ENCODE peak calls at places on chromosomes 2 and 18, in five cellular contexts. One of them, this sample, is unnamed.

GRCh38 chr2:213121677-213122076 is 29.7 kb downstream of the IKZF2 start:
- DNase-seq in neural progenitor cell: no peak
- DNase-seq in GM23338: no peak
- DNase-seq in OCI-LY7: no peak
- DNase-seq in K562: no peak
- DNase-seq in this sample: no peak

GRCh38 chr18:55546873-55547704 is 40.9 kb downstream of the TCF4 start:
- DNase-seq in OCI-LY7: no peak
- DNase-seq in GM23338: no peak
- DNase-seq in K562: no peak
- DNase-seq in neural progenitor cell: no peak
- DNase-seq in this sample: no peak

GRCh38 chr2:179343945-179344279 is 79.3 kb upstream of the SESTD1 start:
- DNase-seq in neural progenitor cell: no peak
- DNase-seq in GM23338: no peak
- DNase-seq in K562: no peak
- DNase-seq in OCI-LY7: no peak
- DNase-seq in this sample: no peak

GRCh38 chr18:74515620-74516231 is 18.6 kb upstream of the CNDP1 start:
- DNase-seq in OCI-LY7: no peak
- DNase-seq in neural progenitor cell: no peak
- DNase-seq in GM23338: no peak
- DNase-seq in K562: no peak
- DNase-seq in this sample: no peak

GRCh38 chr2:221289389-221289788 is 282.7 kb downstream of the EPHA4 start:
- DNase-seq in K562: no peak
- DNase-seq in neural progenitor cell: peak
- DNase-seq in GM23338: no peak
- DNase-seq in OCI-LY7: peak
- DNase-seq in this sample: no peak

GRCh38 chr2:211014906-211015305 is 458.5 kb downstream of the CPS1 start:
- DNase-seq in neural progenitor cell: no peak
- DNase-seq in OCI-LY7: no peak
- DNase-seq in GM23338: no peak
- DNase-seq in K562: no peak
- DNase-seq in this sample: no peak

GRCh38 chr18:79870369-79871025 is 72.8 kb downstream of the KCNG2 start:
- DNase-seq in GM23338: no peak
- DNase-seq in K562: no peak
- DNase-seq in neural progenitor cell: no peak
- DNase-seq in OCI-LY7: no peak
- DNase-seq in this sample: no peak

GRCh38 chr2:383888-384287 is 96.0 kb upstream of the ALKAL2 start:
- DNase-seq in K562: no peak
- DNase-seq in neural progenitor cell: no peak
- DNase-seq in GM23338: peak
- DNase-seq in OCI-LY7: no peak
- DNase-seq in this sample: no peak

GRCh38 chr18:49757513-49758262 is 55.6 kb downstream of the ACAA2 start:
- DNase-seq in K562: peak
- DNase-seq in OCI-LY7: peak
- DNase-seq in neural progenitor cell: peak
- DNase-seq in GM23338: peak
- DNase-seq in this sample: no peak

GRCh38 chr2:54787760-54788366 is 64.4 kb downstream of the EML6 start:
- DNase-seq in OCI-LY7: peak
- DNase-seq in neural progenitor cell: no peak
- DNase-seq in GM23338: no peak
- DNase-seq in K562: no peak
- DNase-seq in this sample: no peak

GRCh38 chr18:2147424-2147823 is 423.9 kb downstream of the METTL4 start:
- DNase-seq in OCI-LY7: no peak
- DNase-seq in K562: no peak
- DNase-seq in GM23338: no peak
- DNase-seq in neural progenitor cell: no peak
- DNase-seq in this sample: no peak

GRCh38 chr18:63908858-63909257 is 1.1 kb downstream of the SERPINB10 start:
- DNase-seq in OCI-LY7: no peak
- DNase-seq in K562: no peak
- DNase-seq in GM23338: no peak
- DNase-seq in neural progenitor cell: no peak
- DNase-seq in this sample: no peak

GRCh38 chr2:231530099-231531085 is at the start of gene NMUR1:
- DNase-seq in neural progenitor cell: peak
- DNase-seq in GM23338: peak
- DNase-seq in K562: peak
- DNase-seq in OCI-LY7: peak
- DNase-seq in this sample: no peak

GRCh38 chr18:61308795-61309393 is 24.3 kb upstream of the CDH20 start:
- DNase-seq in neural progenitor cell: peak
- DNase-seq in K562: no peak
- DNase-seq in OCI-LY7: no peak
- DNase-seq in GM23338: no peak
- DNase-seq in this sample: no peak

GRCh38 chr18:47100214-47100831 is 50.0 kb downstream of the HDHD2 start:
- DNase-seq in K562: peak
- DNase-seq in OCI-LY7: peak
- DNase-seq in GM23338: peak
- DNase-seq in neural progenitor cell: peak
- DNase-seq in this sample: peak

GRCh38 chr2:106193491-106193976 is 567 bp downstream of the UXS1 start:
- DNase-seq in GM23338: peak
- DNase-seq in neural progenitor cell: peak
- DNase-seq in K562: peak
- DNase-seq in OCI-LY7: peak
- DNase-seq in this sample: no peak

GRCh38 chr18:43601432-43601831 is 324.1 kb upstream of the SYT4 start:
- DNase-seq in K562: no peak
- DNase-seq in OCI-LY7: no peak
- DNase-seq in neural progenitor cell: no peak
- DNase-seq in GM23338: no peak
- DNase-seq in this sample: no peak

GRCh38 chr2:96502891-96503636 is 2.1 kb downstream of the NEURL3 start:
- DNase-seq in OCI-LY7: no peak
- DNase-seq in neural progenitor cell: no peak
- DNase-seq in K562: no peak
- DNase-seq in GM23338: no peak
- DNase-seq in this sample: no peak

GRCh38 chr2:19691892-19692291 is 209.9 kb downstream of the TTC32 start:
- DNase-seq in K562: no peak
- DNase-seq in GM23338: no peak
- DNase-seq in neural progenitor cell: no peak
- DNase-seq in OCI-LY7: no peak
- DNase-seq in this sample: no peak

GRCh38 chr18:5890606-5891360 is 4.5 kb downstream of the TMEM200C start:
- DNase-seq in neural progenitor cell: peak
- DNase-seq in K562: no peak
- DNase-seq in OCI-LY7: no peak
- DNase-seq in GM23338: peak
- DNase-seq in this sample: no peak

GRCh38 chr2:88016948-88017779 is 817 bp upstream of the RNU2-63P start:
- DNase-seq in OCI-LY7: no peak
- DNase-seq in neural progenitor cell: peak
- DNase-seq in GM23338: peak
- DNase-seq in K562: peak
- DNase-seq in this sample: no peak

GRCh38 chr2:45220227-45220626 is 211.0 kb upstream of the SIX2 start:
- DNase-seq in K562: no peak
- DNase-seq in neural progenitor cell: no peak
- DNase-seq in OCI-LY7: no peak
- DNase-seq in GM23338: no peak
- DNase-seq in this sample: no peak

GRCh38 chr18:34880882-34881852 is 160.0 kb upstream of the MAPRE2 start:
- DNase-seq in neural progenitor cell: no peak
- DNase-seq in K562: no peak
- DNase-seq in GM23338: no peak
- DNase-seq in OCI-LY7: no peak
- DNase-seq in this sample: no peak

GRCh38 chr18:56139792-56140254 is 498.6 kb downstream of the TXNL1 start:
- DNase-seq in OCI-LY7: no peak
- DNase-seq in neural progenitor cell: no peak
- DNase-seq in GM23338: no peak
- DNase-seq in K562: no peak
- DNase-seq in this sample: no peak

GRCh38 chr2:69585855-69586560 is 57.5 kb downstream of the AAK1 start:
- DNase-seq in OCI-LY7: no peak
- DNase-seq in neural progenitor cell: peak
- DNase-seq in GM23338: no peak
- DNase-seq in K562: no peak
- DNase-seq in this sample: no peak

GRCh38 chr2:238096311-238097011 is 3.7 kb upstream of the ESPNL start:
- DNase-seq in GM23338: peak
- DNase-seq in OCI-LY7: no peak
- DNase-seq in K562: no peak
- DNase-seq in neural progenitor cell: peak
- DNase-seq in this sample: no peak

GRCh38 chr2:128305555-128306080 is 13.1 kb downstream of the HS6ST1 start:
- DNase-seq in neural progenitor cell: no peak
- DNase-seq in GM23338: no peak
- DNase-seq in OCI-LY7: peak
- DNase-seq in K562: no peak
- DNase-seq in this sample: peak

GRCh38 chr18:32893915-32894314 is 121.1 kb upstream of the KLHL14 start:
- DNase-seq in K562: no peak
- DNase-seq in GM23338: peak
- DNase-seq in neural progenitor cell: no peak
- DNase-seq in OCI-LY7: no peak
- DNase-seq in this sample: no peak

GRCh38 chr18:22705328-22705727 is 227.8 kb upstream of the RBBP8 start:
- DNase-seq in neural progenitor cell: no peak
- DNase-seq in K562: no peak
- DNase-seq in OCI-LY7: no peak
- DNase-seq in GM23338: no peak
- DNase-seq in this sample: no peak

GRCh38 chr2:185896090-185896693 is 157.6 kb downstream of the FSIP2 start:
- DNase-seq in K562: no peak
- DNase-seq in GM23338: no peak
- DNase-seq in OCI-LY7: no peak
- DNase-seq in neural progenitor cell: no peak
- DNase-seq in this sample: no peak

GRCh38 chr2:62923242-62923641 is 127.4 kb upstream of the OTX1 start:
- DNase-seq in neural progenitor cell: no peak
- DNase-seq in K562: no peak
- DNase-seq in GM23338: no peak
- DNase-seq in OCI-LY7: no peak
- DNase-seq in this sample: no peak

GRCh38 chr18:50183556-50183955 is 11.4 kb downstream of the MYO5B start:
- DNase-seq in K562: no peak
- DNase-seq in GM23338: peak
- DNase-seq in OCI-LY7: no peak
- DNase-seq in neural progenitor cell: no peak
- DNase-seq in this sample: no peak

GRCh38 chr2:209933499-209934458 is 68.7 kb upstream of the RPE start:
- DNase-seq in K562: no peak
- DNase-seq in GM23338: no peak
- DNase-seq in OCI-LY7: no peak
- DNase-seq in neural progenitor cell: no peak
- DNase-seq in this sample: no peak

GRCh38 chr18:27665264-27665799 is 480.2 kb upstream of the CHST9 start:
- DNase-seq in neural progenitor cell: peak
- DNase-seq in K562: no peak
- DNase-seq in GM23338: peak
- DNase-seq in OCI-LY7: no peak
- DNase-seq in this sample: no peak

GRCh38 chr2:214699236-214699635 is 110.2 kb downstream of the BARD1 start:
- DNase-seq in K562: no peak
- DNase-seq in OCI-LY7: no peak
- DNase-seq in GM23338: no peak
- DNase-seq in neural progenitor cell: no peak
- DNase-seq in this sample: no peak

GRCh38 chr2:214695789-214696188 is 113.7 kb downstream of the BARD1 start:
- DNase-seq in K562: no peak
- DNase-seq in neural progenitor cell: no peak
- DNase-seq in OCI-LY7: no peak
- DNase-seq in GM23338: no peak
- DNase-seq in this sample: no peak

DNA sequence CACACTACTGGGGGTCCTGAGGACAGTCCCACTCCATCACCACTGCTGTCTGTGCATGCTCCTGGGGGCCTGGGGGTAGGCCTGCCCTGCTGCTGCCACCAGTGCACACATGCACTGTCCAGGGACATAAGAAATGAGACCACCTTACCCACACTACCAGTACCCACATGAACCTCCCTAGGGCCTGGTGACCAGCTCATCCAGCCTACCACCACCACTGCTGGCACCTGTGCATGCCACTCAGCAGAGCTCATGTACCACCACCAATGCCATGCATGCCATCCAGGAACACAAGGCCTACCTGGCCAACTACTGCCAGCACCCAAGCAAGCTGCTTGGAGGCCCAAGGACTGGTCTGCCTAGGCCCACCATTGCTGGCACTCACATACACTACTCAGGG is 112.8 kb downstream of the BARD1 start:
- DNase-seq in neural progenitor cell: no peak
- DNase-seq in OCI-LY7: no peak
- DNase-seq in GM23338: no peak
- DNase-seq in K562: no peak
- DNase-seq in this sample: no peak
- H2AFZ ChIP-seq in neural progenitor cell: no peak
- H2AFZ ChIP-seq in OCI-LY7: no peak
- H2AFZ ChIP-seq in GM23338: no peak
- H2AFZ ChIP-seq in K562: no peak
- H2AFZ ChIP-seq in this sample: no peak

GRCh38 chr2:167140767-167141166 is 252.5 kb downstream of the XIRP2 start:
- DNase-seq in OCI-LY7: no peak
- DNase-seq in K562: no peak
- DNase-seq in neural progenitor cell: no peak
- DNase-seq in GM23338: no peak
- DNase-seq in this sample: peak
- H2AFZ ChIP-seq in OCI-LY7: no peak
- H2AFZ ChIP-seq in K562: no peak
- H2AFZ ChIP-seq in neural progenitor cell: no peak
- H2AFZ ChIP-seq in GM23338: no peak
- H2AFZ ChIP-seq in this sample: no peak

GRCh38 chr2:59249441-59250330 is 1008.6 kb upstream of the FANCL start:
- DNase-seq in K562: no peak
- DNase-seq in neural progenitor cell: peak
- DNase-seq in OCI-LY7: no peak
- DNase-seq in GM23338: no peak
- DNase-seq in this sample: no peak
- H2AFZ ChIP-seq in K562: no peak
- H2AFZ ChIP-seq in neural progenitor cell: peak
- H2AFZ ChIP-seq in OCI-LY7: no peak
- H2AFZ ChIP-seq in GM23338: peak
- H2AFZ ChIP-seq in this sample: no peak

DNA sequence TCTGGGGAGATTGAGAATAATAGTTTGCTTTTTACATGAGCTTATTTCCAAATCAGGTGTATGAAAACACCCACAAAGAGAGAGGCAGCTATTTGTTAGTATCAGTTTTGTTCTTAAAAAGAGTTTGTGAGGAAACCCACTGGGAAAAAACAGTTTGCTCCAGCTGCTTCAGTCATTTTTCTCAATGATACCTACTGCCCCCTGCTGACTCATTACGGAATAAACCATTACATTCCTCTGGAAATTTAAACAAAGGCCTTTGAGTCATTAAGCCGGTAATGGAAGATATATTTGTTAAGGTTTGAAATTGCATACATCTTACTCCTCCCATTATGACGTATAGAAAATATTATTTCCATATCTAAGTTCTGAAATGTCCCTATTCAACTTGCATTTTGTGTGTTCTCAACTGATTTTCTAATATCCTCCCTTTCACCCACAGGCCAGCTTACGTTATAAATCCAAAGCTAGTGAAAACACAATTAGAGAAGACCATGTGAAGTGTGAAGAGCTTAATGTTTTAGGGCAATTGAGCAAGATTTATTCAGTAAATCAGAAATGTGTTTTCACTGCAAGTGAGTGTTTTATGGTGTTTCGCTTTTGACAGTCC is 761.6 kb downstream of the DSC3 start:
- DNase-seq in neural progenitor cell: peak
- DNase-seq in K562: peak
- DNase-seq in OCI-LY7: peak
- DNase-seq in GM23338: peak
- DNase-seq in this sample: peak
- H2AFZ ChIP-seq in neural progenitor cell: peak
- H2AFZ ChIP-seq in K562: no peak
- H2AFZ ChIP-seq in OCI-LY7: no peak
- H2AFZ ChIP-seq in GM23338: no peak
- H2AFZ ChIP-seq in this sample: no peak